ENCODE peak calls at places on chromosomes 3 and 15, in five cellular contexts. One of them, this sample, is unnamed. For H3K27me3, the result is how much of the 10 kb centered on the place peaks cover.

GRCh38 chr15:68809517-68809916 is 11.2 kb downstream of the ANP32A start:
- DNase-seq in heart right ventricle: no peak
- DNase-seq in psoas muscle: no peak
- DNase-seq in transverse colon: no peak
- DNase-seq in kidney epithelial cell: no peak
- DNase-seq in this sample: no peak

GRCh38 chr3:53100818-53101466 is 29.3 kb downstream of the RFT1 start:
- DNase-seq in psoas muscle: no peak
- DNase-seq in heart right ventricle: no peak
- DNase-seq in transverse colon: no peak
- DNase-seq in kidney epithelial cell: no peak
- DNase-seq in this sample: no peak

GRCh38 chr15:38868326-38869114 is 303.9 kb upstream of the RASGRP1 start:
- DNase-seq in kidney epithelial cell: peak
- DNase-seq in psoas muscle: peak
- DNase-seq in transverse colon: peak
- DNase-seq in heart right ventricle: no peak
- DNase-seq in this sample: no peak

GRCh38 chr15:89383635-89384604 is 49.3 kb upstream of the POLG start:
- DNase-seq in heart right ventricle: peak
- DNase-seq in kidney epithelial cell: no peak
- DNase-seq in psoas muscle: no peak
- DNase-seq in transverse colon: peak
- DNase-seq in this sample: no peak

GRCh38 chr3:28667646-28668376 is 319.2 kb upstream of the AZI2 start:
- DNase-seq in kidney epithelial cell: peak
- DNase-seq in heart right ventricle: peak
- DNase-seq in transverse colon: peak
- DNase-seq in psoas muscle: peak
- DNase-seq in this sample: peak

GRCh38 chr15:69253156-69253555 is 45.6 kb upstream of the PAQR5 start:
- DNase-seq in psoas muscle: no peak
- DNase-seq in kidney epithelial cell: peak
- DNase-seq in transverse colon: no peak
- DNase-seq in heart right ventricle: peak
- DNase-seq in this sample: no peak

GRCh38 chr3:94311651-94312050 is 248.8 kb downstream of the NSUN3 start:
- DNase-seq in kidney epithelial cell: no peak
- DNase-seq in psoas muscle: no peak
- DNase-seq in transverse colon: no peak
- DNase-seq in heart right ventricle: no peak
- DNase-seq in this sample: no peak

GRCh38 chr3:46209751-46210470 is 1.8 kb upstream of the CCR1 start:
- DNase-seq in heart right ventricle: no peak
- DNase-seq in psoas muscle: no peak
- DNase-seq in transverse colon: no peak
- DNase-seq in kidney epithelial cell: no peak
- DNase-seq in this sample: no peak

GRCh38 chr3:71710906-71711494 is 14.2 kb downstream of the EIF4E3 start:
- DNase-seq in kidney epithelial cell: no peak
- DNase-seq in heart right ventricle: no peak
- DNase-seq in psoas muscle: no peak
- DNase-seq in transverse colon: no peak
- DNase-seq in this sample: no peak

GRCh38 chr15:90439946-90440345 is 51.9 kb downstream of the IQGAP1 start:
- DNase-seq in transverse colon: no peak
- DNase-seq in heart right ventricle: no peak
- DNase-seq in psoas muscle: no peak
- DNase-seq in kidney epithelial cell: no peak
- DNase-seq in this sample: no peak

GRCh38 chr3:62406945-62407344 is 33.6 kb upstream of the FEZF2 start:
- DNase-seq in psoas muscle: no peak
- DNase-seq in transverse colon: no peak
- DNase-seq in heart right ventricle: no peak
- DNase-seq in kidney epithelial cell: no peak
- DNase-seq in this sample: no peak
- H3K27me3 ChIP-seq in psoas muscle: under half
- H3K27me3 ChIP-seq in transverse colon: under half
- H3K27me3 ChIP-seq in heart right ventricle: under half
- H3K27me3 ChIP-seq in kidney epithelial cell: under half
- H3K27me3 ChIP-seq in this sample: under half

DNA sequence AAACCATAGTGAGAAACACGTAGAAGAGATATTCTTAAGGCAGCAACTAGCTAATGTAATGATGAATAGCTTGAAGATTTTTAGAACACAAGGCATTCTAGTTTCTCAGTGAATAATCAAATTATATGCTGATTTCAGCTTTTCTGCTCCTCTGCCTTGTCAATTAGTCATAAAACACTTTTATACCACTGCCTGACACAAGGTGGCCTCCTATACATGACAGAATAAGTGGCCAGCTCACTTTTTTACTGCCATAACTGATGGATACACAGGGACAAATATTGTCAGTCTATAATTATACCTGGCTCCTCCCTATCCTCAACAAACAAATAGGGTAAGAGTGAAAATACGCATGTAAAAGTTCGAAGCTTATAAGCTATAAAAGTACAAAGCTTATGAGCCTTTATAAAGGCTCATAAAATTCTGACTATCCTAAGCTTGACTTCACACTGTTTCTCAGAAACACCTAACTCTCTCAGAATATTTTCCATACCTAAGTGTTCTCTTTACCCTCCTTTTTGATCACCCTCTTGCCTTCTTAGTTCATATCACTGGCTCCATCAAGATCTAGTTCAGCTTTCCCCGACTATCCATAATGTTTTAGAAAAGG is 81.6 kb downstream of the HERC1 start:
- DNase-seq in heart right ventricle: no peak
- DNase-seq in psoas muscle: no peak
- DNase-seq in kidney epithelial cell: no peak
- DNase-seq in transverse colon: peak
- DNase-seq in this sample: peak
- TF ChIP-seq CTCF in heart right ventricle: peak
- TF ChIP-seq CTCF in psoas muscle: peak
- TF ChIP-seq CTCF in kidney epithelial cell: peak
- TF ChIP-seq CTCF in transverse colon: peak
- TF ChIP-seq CTCF in this sample: peak

DNA sequence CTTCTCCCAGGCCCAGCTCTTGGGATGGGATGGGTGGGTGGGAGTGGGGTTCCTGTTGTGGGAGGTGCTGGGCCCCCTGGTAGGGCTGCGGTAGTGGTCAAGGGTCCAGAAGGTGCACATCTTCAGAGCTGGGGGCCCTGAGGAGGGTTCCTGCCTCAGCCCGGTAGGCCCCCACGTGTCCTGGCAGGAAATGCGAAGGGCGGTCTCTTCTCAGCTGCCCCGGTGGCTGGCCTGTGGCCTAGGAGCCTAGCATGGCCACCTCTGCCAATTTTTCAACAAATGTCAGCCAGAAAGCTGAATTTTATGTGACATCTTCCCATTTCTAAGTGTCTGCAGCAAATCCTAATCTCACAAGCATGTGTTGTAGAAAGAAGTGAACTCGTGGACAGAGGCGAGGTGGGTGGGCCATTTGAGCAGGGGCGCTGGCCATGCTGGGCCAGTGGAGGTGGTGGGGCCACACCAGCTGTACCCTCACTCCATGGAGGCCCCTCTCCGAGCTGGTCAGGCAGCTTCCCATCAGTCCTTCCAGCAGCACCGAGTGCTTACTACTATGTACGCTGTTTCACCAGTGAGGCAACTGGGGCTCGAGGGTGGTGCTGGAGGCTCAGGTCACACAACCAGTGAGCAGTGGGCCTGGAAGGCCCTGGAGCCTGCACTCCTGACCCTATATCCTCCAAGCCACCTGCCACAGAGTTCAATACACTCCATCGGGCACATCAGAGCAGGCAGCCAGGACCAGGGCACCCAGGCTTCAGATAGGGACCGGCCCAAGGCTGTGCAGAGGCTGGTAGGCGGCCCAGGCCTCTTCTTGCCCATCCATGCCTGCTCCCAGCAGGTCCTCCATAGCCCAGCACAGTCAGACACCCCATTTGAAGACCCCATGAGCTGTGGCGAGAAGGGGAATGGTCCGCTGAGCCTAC is 23.2 kb downstream of the FBLN2 start:
- DNase-seq in transverse colon: no peak
- DNase-seq in heart right ventricle: no peak
- DNase-seq in kidney epithelial cell: no peak
- DNase-seq in psoas muscle: peak
- DNase-seq in this sample: no peak
- H3K27me3 ChIP-seq in transverse colon: under half
- H3K27me3 ChIP-seq in heart right ventricle: under half
- H3K27me3 ChIP-seq in kidney epithelial cell: under half
- H3K27me3 ChIP-seq in psoas muscle: under half
- H3K27me3 ChIP-seq in this sample: under half

GRCh38 chr3:14178247-14179113 is at the start of the genes LSM3 and XPC:
- DNase-seq in heart right ventricle: peak
- DNase-seq in psoas muscle: peak
- DNase-seq in transverse colon: peak
- DNase-seq in kidney epithelial cell: peak
- DNase-seq in this sample: peak
- TF ChIP-seq CTCF in heart right ventricle: no peak
- TF ChIP-seq CTCF in psoas muscle: no peak
- TF ChIP-seq CTCF in transverse colon: no peak
- TF ChIP-seq CTCF in kidney epithelial cell: no peak
- TF ChIP-seq CTCF in this sample: no peak

DNA sequence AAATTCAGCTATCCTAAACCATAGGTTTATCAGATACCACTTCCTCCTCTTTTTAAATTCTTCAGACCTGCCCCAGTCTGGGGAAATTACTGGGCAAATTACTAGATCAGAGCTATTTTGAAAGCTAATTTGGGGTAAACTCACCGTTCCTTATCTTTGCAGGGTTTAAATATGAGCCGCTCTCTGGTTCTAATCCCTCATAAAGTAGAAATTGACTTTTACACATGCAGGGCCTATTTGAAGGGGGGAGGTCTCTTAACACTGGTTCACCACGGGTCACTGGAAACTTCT is 11.0 kb upstream of the MEIS2 start:
- DNase-seq in transverse colon: no peak
- DNase-seq in kidney epithelial cell: no peak
- DNase-seq in psoas muscle: no peak
- DNase-seq in heart right ventricle: no peak
- DNase-seq in this sample: no peak
- H3K27me3 ChIP-seq in transverse colon: half or more
- H3K27me3 ChIP-seq in kidney epithelial cell: half or more
- H3K27me3 ChIP-seq in psoas muscle: under half
- H3K27me3 ChIP-seq in heart right ventricle: under half
- H3K27me3 ChIP-seq in this sample: under half

GRCh38 chr3:79367066-79367465 is 400.7 kb downstream of the ROBO1 start:
- DNase-seq in heart right ventricle: no peak
- DNase-seq in transverse colon: no peak
- DNase-seq in psoas muscle: no peak
- DNase-seq in kidney epithelial cell: peak
- DNase-seq in this sample: no peak

GRCh38 chr3:79366414-79366813 is 401.4 kb downstream of the ROBO1 start:
- DNase-seq in transverse colon: no peak
- DNase-seq in kidney epithelial cell: no peak
- DNase-seq in heart right ventricle: no peak
- DNase-seq in psoas muscle: no peak
- DNase-seq in this sample: no peak

GRCh38 chr3:79367803-79368202 is 400.0 kb downstream of the ROBO1 start:
- DNase-seq in heart right ventricle: no peak
- DNase-seq in psoas muscle: no peak
- DNase-seq in kidney epithelial cell: no peak
- DNase-seq in transverse colon: no peak
- DNase-seq in this sample: no peak

GRCh38 chr3:79368403-79368802 is 399.4 kb downstream of the ROBO1 start:
- DNase-seq in transverse colon: no peak
- DNase-seq in psoas muscle: no peak
- DNase-seq in heart right ventricle: no peak
- DNase-seq in kidney epithelial cell: peak
- DNase-seq in this sample: no peak

DNA sequence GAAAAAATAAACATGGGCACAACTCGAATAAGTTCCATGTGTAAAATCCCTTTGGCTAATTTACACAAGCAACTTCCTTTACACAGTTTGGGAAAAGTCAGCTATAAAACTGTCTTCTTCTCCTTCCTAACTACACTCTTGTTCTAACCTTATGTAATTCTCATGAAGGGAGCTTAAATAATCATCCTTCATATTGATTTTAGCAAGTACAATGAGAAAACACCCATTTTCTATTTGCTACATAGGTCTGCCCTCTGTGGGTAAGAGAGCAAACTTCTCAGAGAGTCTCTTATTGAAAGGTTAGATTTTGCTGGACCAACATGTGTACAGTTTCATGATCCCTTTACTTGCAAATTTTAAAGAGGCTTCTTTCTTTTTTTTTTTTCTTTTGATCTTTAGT is 398.5 kb downstream of the ROBO1 start:
- DNase-seq in transverse colon: no peak
- DNase-seq in heart right ventricle: no peak
- DNase-seq in psoas muscle: no peak
- DNase-seq in kidney epithelial cell: no peak
- DNase-seq in this sample: no peak
- TF ChIP-seq CTCF in transverse colon: no peak
- TF ChIP-seq CTCF in heart right ventricle: no peak
- TF ChIP-seq CTCF in psoas muscle: no peak
- TF ChIP-seq CTCF in kidney epithelial cell: peak
- TF ChIP-seq CTCF in this sample: no peak

This sample was measured in lung.